ENCODE peak calls at places on chromosomes 5 and 9, in eight cellular contexts. E is adrenal gland; A is ovary; N is SK-N-SH; L is CD8-positive, alpha-beta T cell; W is HCT116; I is transverse colon; G is fibroblast of lung. U is an unnamed sample. For H3K36me3 and H3K27me3, the result is how much of the 10 kb centered on the place peaks cover.

GRCh38 chr9:129513856-129514496 is 106.9 kb downstream of the C9orf50 start:
- DNase-seq in E (no peak), A (no peak), N (no peak), L (no peak), W (no peak), I (no peak), G (no peak), U (no peak)

GRCh38 chr5:97998946-97999345 is 774.5 kb upstream of the RGMB start:
- DNase-seq in E (no peak), A (no peak), N (no peak), L (no peak), W (no peak), I (no peak), G (no peak), U (no peak)

GRCh38 chr9:36319183-36319582 is 60.9 kb upstream of the GNE start:
- DNase-seq in E (no peak), A (no peak), N (no peak), L (no peak), W (no peak), I (no peak), G (no peak), U (peak)

GRCh38 chr9:81868145-81868544 is 60.1 kb upstream of the SPATA31D4 start:
- DNase-seq in E (no peak), A (no peak), N (no peak), L (no peak), W (no peak), I (no peak), G (peak), U (no peak)

GRCh38 chr9:131287366-131287765 is 2.2 kb upstream of the PLPP7 start:
- DNase-seq in E (no peak), A (no peak), N (no peak), L (no peak), W (no peak), I (no peak), G (no peak), U (no peak)

GRCh38 chr5:3601060-3601710 is 5.6 kb downstream of the IRX1 start:
- DNase-seq in E (no peak), A (no peak), N (no peak), L (no peak), W (no peak), I (no peak), G (peak), U (no peak)

GRCh38 chr9:105262497-105262896 is 18.0 kb downstream of the SLC44A1 start:
- DNase-seq in E (no peak), A (no peak), N (no peak), L (no peak), W (no peak), I (no peak), G (no peak), U (no peak)

GRCh38 chr5:80220268-80220897 is 35.5 kb downstream of the SERINC5 start:
- DNase-seq in E (no peak), A (no peak), N (no peak), L (peak), W (no peak), I (no peak), G (peak), U (no peak)

GRCh38 chr5:80036621-80037020 is 1.5 kb downstream of the THBS4 start:
- DNase-seq in E (no peak), A (no peak), N (no peak), L (no peak), W (no peak), I (no peak), G (no peak), U (no peak)

GRCh38 chr5:76524101-76524835 is 98.9 kb downstream of the F2RL2 start:
- DNase-seq in E (no peak), A (no peak), N (no peak), L (no peak), W (no peak), I (no peak), G (peak), U (no peak)

GRCh38 chr5:156327306-156327705 is 342 bp downstream of the SGCD start:
- DNase-seq in E (no peak), A (no peak), N (no peak), L (no peak), W (no peak), I (no peak), G (no peak), U (no peak)

GRCh38 chr5:74594172-74595040 is 46.1 kb downstream of the ENC1 start:
- DNase-seq in E (no peak), A (no peak), N (no peak), L (no peak), W (no peak), I (no peak), G (peak), U (no peak)

GRCh38 chr9:115015018-115015635 is 84.7 kb upstream of the TNFSF8 start:
- DNase-seq in E (peak), A (no peak), N (peak), L (no peak), W (peak), I (peak), G (peak), U (peak)

GRCh38 chr5:134086943-134087305 is 27.6 kb upstream of the TCF7 start:
- DNase-seq in E (no peak), A (no peak), N (no peak), L (peak), W (no peak), I (no peak), G (no peak), U (no peak)

GRCh38 chr9:81492710-81493447 is 196.5 kb downstream of the TLE1 start:
- DNase-seq in E (no peak), A (no peak), N (no peak), L (no peak), W (no peak), I (no peak), G (peak), U (no peak)

GRCh38 chr5:103178167-103178566 is 58.1 kb downstream of the PPIP5K2 start:
- DNase-seq in E (no peak), A (no peak), N (peak), L (no peak), W (no peak), I (no peak), G (no peak), U (no peak)

GRCh38 chr5:66329078-66329477 is 185.0 kb downstream of the SREK1 start:
- DNase-seq in E (no peak), A (no peak), N (no peak), L (no peak), W (no peak), I (no peak), G (no peak), U (no peak)

GRCh38 chr9:126398403-126399058 is 71.9 kb downstream of the MVB12B start:
- DNase-seq in E (peak), A (peak), N (peak), L (peak), W (no peak), I (peak), G (peak), U (no peak)

GRCh38 chr5:135020111-135020895 is 13.7 kb downstream of the PITX1 start:
- DNase-seq in E (no peak), A (no peak), N (peak), L (no peak), W (no peak), I (no peak), G (no peak), U (no peak)

GRCh38 chr5:173001229-173001841 is 17.8 kb downstream of the ATP6V0E1 start:
- DNase-seq in E (no peak), A (no peak), N (no peak), L (no peak), W (no peak), I (no peak), G (no peak), U (no peak)

GRCh38 chr9:135255843-135256567 is 168.5 kb downstream of the OLFM1 start:
- DNase-seq in E (no peak), A (no peak), N (no peak), L (no peak), W (no peak), I (no peak), G (no peak), U (no peak)

GRCh38 chr5:74895906-74896305 is 29.7 kb upstream of the FAM169A start:
- DNase-seq in E (peak), A (no peak), N (no peak), L (no peak), W (no peak), I (peak), G (peak), U (no peak)

GRCh38 chr5:95966005-95966404 is 4.4 kb upstream of the ELL2 start:
- DNase-seq in E (no peak), A (no peak), N (no peak), L (no peak), W (no peak), I (no peak), G (no peak), U (no peak)

GRCh38 chr9:36870960-36871359 is 163.1 kb downstream of the PAX5 start:
- DNase-seq in E (peak), A (no peak), N (no peak), L (no peak), W (no peak), I (peak), G (no peak), U (no peak)

GRCh38 chr5:108727154-108727638 is 20.5 kb upstream of the FER start:
- DNase-seq in E (peak), A (no peak), N (no peak), L (no peak), W (no peak), I (peak), G (no peak), U (peak)

GRCh38 chr9:28014212-28014611 is 440.9 kb upstream of the C9orf72 start:
- DNase-seq in E (no peak), A (no peak), N (no peak), L (no peak), W (no peak), I (no peak), G (no peak), U (no peak)

GRCh38 chr5:62306494-62307363 is 723 bp downstream of the KIF2A start:
- DNase-seq in E (peak), A (no peak), N (peak), L (peak), W (no peak), I (peak), G (peak), U (peak)

GRCh38 chr5:115815006-115815692 is 1.3 kb downstream of the CDO1 start:
- DNase-seq in E (no peak), A (no peak), N (peak), L (no peak), W (no peak), I (no peak), G (peak), U (no peak)

GRCh38 chr5:14628346-14628745 is 36.2 kb upstream of the OTULIN start:
- DNase-seq in E (peak), A (peak), N (no peak), L (peak), W (no peak), I (no peak), G (peak), U (peak)

GRCh38 chr5:143890475-143890874 is 78.5 kb downstream of the HMHB1 start:
- DNase-seq in E (no peak), A (no peak), N (no peak), L (no peak), W (no peak), I (no peak), G (no peak), U (no peak)

GRCh38 chr9:91785403-91785917 is 164.6 kb downstream of the ROR2 start:
- DNase-seq in E (no peak), A (peak), N (no peak), L (no peak), W (no peak), I (no peak), G (no peak), U (no peak)

GRCh38 chr9:17060450-17060849 is 74.4 kb upstream of the CNTLN start:
- DNase-seq in E (no peak), A (no peak), N (no peak), L (no peak), W (no peak), I (no peak), G (no peak), U (no peak)

GRCh38 chr9:112848316-112849151 is 42.1 kb downstream of the SLC46A2 start:
- DNase-seq in E (no peak), A (no peak), N (no peak), L (no peak), W (no peak), I (no peak), G (peak), U (no peak)

GRCh38 chr5:119378075-119378699 is 22.4 kb downstream of the TNFAIP8 start:
- DNase-seq in E (no peak), A (no peak), N (no peak), L (no peak), W (no peak), I (no peak), G (no peak), U (no peak)

GRCh38 chr5:1524799-1525623 is 1.3 kb upstream of the LPCAT1 start:
- DNase-seq in E (peak), A (peak), N (no peak), L (no peak), W (no peak), I (peak), G (no peak), U (no peak)

DNA sequence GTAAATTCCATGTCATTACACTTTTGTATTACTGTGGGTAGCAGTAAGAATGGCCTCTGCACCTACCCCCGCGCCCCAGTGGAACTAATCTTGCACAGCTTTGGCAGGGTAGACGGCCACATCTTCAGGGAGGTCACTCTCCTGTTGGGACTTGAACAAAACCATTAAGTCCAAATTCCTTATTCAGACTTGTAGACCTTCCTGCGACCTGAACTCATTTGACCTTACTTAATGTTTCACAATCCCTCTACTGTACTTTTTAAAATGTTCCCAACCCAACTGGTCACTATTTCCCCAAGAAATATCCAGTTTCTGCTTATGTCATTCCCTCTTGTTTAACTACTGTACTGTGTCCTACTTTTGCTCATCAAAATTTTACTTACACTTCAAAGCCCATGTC is 5.3 kb upstream of the FAM120AOS start:
- DNase-seq in E (no peak), A (no peak), N (no peak), L (no peak), W (no peak), I (no peak), G (no peak), U (no peak)
- H3K36me3 ChIP-seq in E (under half), A (under half), N (under half), L (under half), W (under half), I (under half), G (under half), U (under half)

GRCh38 chr5:122901346-122901745 is 55.9 kb downstream of the SNX24 start:
- DNase-seq in E (no peak), A (no peak), N (no peak), L (no peak), W (no peak), I (no peak), G (no peak), U (peak)

GRCh38 chr5:122897283-122897602 is 51.8 kb downstream of the SNX24 start:
- DNase-seq in E (no peak), A (no peak), N (no peak), L (no peak), W (no peak), I (no peak), G (no peak), U (no peak)

GRCh38 chr5:122902263-122902662 is 56.9 kb downstream of the SNX24 start:
- DNase-seq in E (no peak), A (no peak), N (no peak), L (no peak), W (no peak), I (no peak), G (no peak), U (no peak)

GRCh38 chr5:122895141-122895540 is 49.7 kb downstream of the SNX24 start:
- DNase-seq in E (no peak), A (no peak), N (no peak), L (no peak), W (no peak), I (no peak), G (no peak), U (no peak)

DNA sequence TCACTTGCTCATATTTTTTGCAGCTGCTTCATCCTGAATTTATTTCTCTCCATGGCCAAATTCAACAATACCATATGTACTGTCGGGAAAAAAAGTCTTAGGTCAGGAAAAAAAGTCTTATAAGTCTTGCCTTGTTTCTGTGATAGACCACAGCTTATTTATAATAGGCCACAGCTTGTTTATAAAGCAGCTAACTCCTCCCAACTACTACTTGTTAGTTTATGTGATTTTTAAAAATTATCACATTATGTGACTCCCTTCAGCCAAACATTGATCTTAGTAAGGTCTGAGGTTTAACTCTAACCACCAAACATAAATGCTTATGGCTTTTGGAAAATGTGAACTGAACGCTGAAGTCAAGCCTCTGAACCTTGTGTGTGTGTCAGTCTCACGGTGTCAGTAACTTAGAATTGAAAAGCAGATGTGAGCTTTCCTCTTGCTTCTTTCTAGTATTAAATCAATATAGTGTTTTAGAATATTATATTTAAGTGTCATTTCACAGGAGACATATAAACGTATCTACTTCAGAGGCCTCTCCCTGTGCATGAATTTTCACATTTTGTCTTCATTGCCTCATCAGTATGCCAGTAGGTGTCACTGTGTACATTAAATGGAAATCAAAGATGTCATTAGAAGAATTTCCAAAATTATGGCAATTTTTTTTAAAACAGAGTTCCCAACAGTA is 51.3 kb downstream of the SNX24 start:
- DNase-seq in E (no peak), A (no peak), N (no peak), L (no peak), W (peak), I (no peak), G (peak), U (peak)
- TF ChIP-seq CTCF in E (peak), A (peak), N (peak), L (no peak), W (peak), I (peak), G (peak), U (peak)

GRCh38 chr5:148685520-148686134 is 31.3 kb upstream of the HTR4 start:
- DNase-seq in E (no peak), A (no peak), N (peak), L (no peak), W (no peak), I (no peak), G (peak), U (no peak)
- H3K27me3 ChIP-seq in E (under half), A (under half), N (under half), L (under half), W (under half), I (under half), G (under half), U (under half)

DNA sequence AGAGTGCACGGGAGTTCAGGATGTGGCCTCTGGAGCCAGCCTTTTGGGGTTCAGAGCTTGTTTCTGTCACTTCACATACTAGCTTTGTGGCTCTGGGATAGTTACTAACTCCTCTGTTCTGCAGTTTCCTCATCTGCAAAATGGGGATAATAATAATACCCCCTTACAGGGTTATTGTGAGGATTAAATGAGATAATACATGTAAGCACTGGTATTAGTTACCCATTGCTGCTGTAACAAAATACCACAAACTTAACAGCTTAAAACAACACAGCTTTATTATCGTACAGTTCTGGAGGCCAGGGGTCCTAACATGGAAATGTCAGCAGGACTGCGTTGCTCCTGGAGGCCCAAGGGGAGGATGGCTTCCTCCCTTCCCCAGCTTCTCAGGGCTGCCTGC is 9.3 kb downstream of the TRAF1 start:
- DNase-seq in E (no peak), A (no peak), N (no peak), L (no peak), W (no peak), I (no peak), G (no peak), U (no peak)
- H3K36me3 ChIP-seq in E (under half), A (under half), N (under half), L (under half), W (under half), I (under half), G (under half), U (under half)

GRCh38 chr9:85502815-85503643 is 238.7 kb downstream of the AGTPBP1 start:
- DNase-seq in E (no peak), A (no peak), N (no peak), L (no peak), W (no peak), I (no peak), G (peak), U (no peak)
- TF ChIP-seq CTCF in E (no peak), A (no peak), N (no peak), L (no peak), W (peak), I (no peak), G (no peak), U (no peak)

GRCh38 chr9:124491049-124491975 is 15.9 kb downstream of the NR5A1 start:
- DNase-seq in E (no peak), A (no peak), N (no peak), L (no peak), W (no peak), I (no peak), G (no peak), U (no peak)
- H3K27me3 ChIP-seq in E (under half), A (under half), N (under half), L (under half), W (under half), I (under half), G (under half), U (under half)

GRCh38 chr9:134040831-134041648 is 15.8 kb downstream of the BRD3OS start:
- DNase-seq in E (peak), A (no peak), N (peak), L (no peak), W (no peak), I (peak), G (no peak), U (no peak)

GRCh38 chr9:134041649-134041962 is 16.3 kb downstream of the BRD3OS start:
- DNase-seq in E (no peak), A (no peak), N (no peak), L (no peak), W (no peak), I (no peak), G (no peak), U (no peak)

GRCh38 chr9:134039386-134040175 is 14.3 kb downstream of the BRD3OS start:
- DNase-seq in E (no peak), A (no peak), N (no peak), L (no peak), W (no peak), I (no peak), G (no peak), U (no peak)

GRCh38 chr9:134043531-134043988 is 18.3 kb downstream of the BRD3OS start:
- DNase-seq in E (no peak), A (no peak), N (no peak), L (no peak), W (no peak), I (no peak), G (no peak), U (no peak)

GRCh38 chr9:134040176-134040565 is 14.9 kb downstream of the BRD3OS start:
- DNase-seq in E (no peak), A (no peak), N (no peak), L (no peak), W (no peak), I (no peak), G (no peak), U (no peak)
- H3K36me3 ChIP-seq in E (half or more), A (under half), N (under half), L (under half), W (under half), I (under half), G (under half), U (under half)

GRCh38 chr5:139650689-139651501 is 2.7 kb downstream of the CXXC5 start:
- DNase-seq in E (peak), A (no peak), N (peak), L (no peak), W (no peak), I (peak), G (no peak), U (peak)
- TF ChIP-seq CTCF in E (no peak), A (no peak), N (peak), L (no peak), W (no peak), I (no peak), G (no peak), U (no peak)

U was measured in Caco-2.